ENCODE peak calls at places on chromosome 18, in eight cellular contexts. T, F, U, H, K, W, M and O are unnamed samples.

GRCh38 chr18:46716827-46717226 is 40.0 kb downstream of the ST8SIA5 start:
- DNase-seq in T (no peak), F (no peak), U (no peak), H (no peak), K (no peak), W (no peak), M (no peak), O (no peak)

GRCh38 chr18:63213936-63214671 is 105.5 kb downstream of the BCL2 start:
- DNase-seq in T (no peak), F (no peak), U (no peak), H (no peak), K (no peak), W (no peak), M (no peak), O (no peak)

GRCh38 chr18:23137788-23138216 is 2.5 kb downstream of the CABLES1 start:
- DNase-seq in T (no peak), F (no peak), U (no peak), H (no peak), K (no peak), W (no peak), M (no peak), O (no peak)

GRCh38 chr18:51082571-51083264 is 52.7 kb downstream of the SMAD4 start:
- DNase-seq in T (peak; percentile 10), F (no peak), U (no peak), H (no peak), K (no peak), W (no peak), M (no peak), O (no peak)

GRCh38 chr18:68865021-68865420 is 67.1 kb downstream of the CCDC102B start:
- DNase-seq in T (no peak), F (no peak), U (no peak), H (no peak), K (no peak), W (no peak), M (no peak), O (no peak)

GRCh38 chr18:46866524-46866923 is 50.8 kb downstream of the PIAS2 start:
- DNase-seq in T (no peak), F (no peak), U (no peak), H (no peak), K (no peak), W (no peak), M (no peak), O (no peak)

GRCh38 chr18:12574494-12575185 is 83.3 kb downstream of the SPIRE1 start:
- DNase-seq in T (peak; percentile 35), F (no peak), U (no peak), H (no peak), K (no peak), W (peak; percentile 55), M (no peak), O (no peak)

GRCh38 chr18:47166235-47166634 is 9.9 kb downstream of the IER3IP1 start:
- DNase-seq in T (no peak), F (no peak), U (peak; percentile 76), H (no peak), K (no peak), W (no peak), M (no peak), O (no peak)

GRCh38 chr18:72013512-72013911 is 530.6 kb downstream of the CBLN2 start:
- DNase-seq in T (no peak), F (peak; percentile 50), U (no peak), H (no peak), K (no peak), W (no peak), M (no peak), O (no peak)

GRCh38 chr18:48842259-48843061 is 108.3 kb downstream of the SMAD7 start:
- DNase-seq in T (no peak), F (no peak), U (peak; percentile 36), H (no peak), K (peak; percentile 28), W (peak; percentile 53), M (no peak), O (no peak)

GRCh38 chr18:34709104-34709503 is 994 bp upstream of the DTNA start:
- DNase-seq in T (peak; percentile 87), F (peak; percentile 59), U (peak; percentile 41), H (no peak), K (no peak), W (no peak), M (no peak), O (no peak)